ENCODE peak calls at places on chromosome 10, in nine cellular contexts. C is A673, Y is ovary, S is sigmoid colon, F is tibial artery, J is IMR-90, R is cardiac muscle cell, Q is stomach, G is PC-9. N is an unnamed sample.

GRCh38 chr10:97321032-97321806 is 2.1 kb downstream of the FRAT1 start:
- DNase-seq in C (no peak), Y (no peak), S (peak; percentile 73), F (peak; percentile 66), J (no peak), R (no peak), Q (no peak), G (no peak), N (no peak)

GRCh38 chr10:102643346-102644065 is 773 bp upstream of the TRIM8 start:
- DNase-seq in C (peak; percentile 80), Y (peak; percentile 63), S (peak; percentile 89), F (peak; percentile 67), J (peak; percentile 74), R (peak; percentile 88), Q (peak; percentile 65), G (peak; percentile 38), N (peak; percentile 91)

GRCh38 chr10:117734626-117735405 is 192.3 kb downstream of the EMX2 start:
- DNase-seq in C (no peak), Y (no peak), S (no peak), F (no peak), J (no peak), R (no peak), Q (no peak), G (no peak), N (no peak)

GRCh38 chr10:103445366-103445765 is 6.8 kb downstream of the CALHM2 start:
- DNase-seq in C (no peak), Y (no peak), S (no peak), F (no peak), J (no peak), R (no peak), Q (no peak), G (no peak), N (no peak)

GRCh38 chr10:79387974-79388850 is 40.9 kb downstream of the PPIF start:
- DNase-seq in C (no peak), Y (no peak), S (peak; percentile 64), F (no peak), J (no peak), R (no peak), Q (no peak), G (no peak), N (peak; percentile 52)

GRCh38 chr10:78253072-78253853 is 219.6 kb downstream of the RPS24 start:
- DNase-seq in C (no peak), Y (no peak), S (no peak), F (no peak), J (no peak), R (no peak), Q (no peak), G (no peak), N (no peak)

GRCh38 chr10:125004571-125005311 is 62.8 kb downstream of the ZRANB1 start:
- DNase-seq in C (no peak), Y (peak; percentile 8), S (peak; percentile 61), F (peak; percentile 16), J (no peak), R (no peak), Q (peak; percentile 17), G (no peak), N (peak; percentile 49)

GRCh38 chr10:11176746-11177145 is 159.1 kb downstream of the CELF2 start:
- DNase-seq in C (no peak), Y (no peak), S (no peak), F (no peak), J (no peak), R (no peak), Q (no peak), G (no peak), N (no peak)

GRCh38 chr10:114320249-114321116 is 81.4 kb downstream of the VWA2 start:
- DNase-seq in C (no peak), Y (peak; percentile 70), S (no peak), F (no peak), J (no peak), R (no peak), Q (peak; percentile 27), G (peak; percentile 94), N (no peak)

GRCh38 chr10:19817251-19818046 is 1.2 kb downstream of the PLXDC2 start:
- DNase-seq in C (peak; percentile 73), Y (peak; percentile 16), S (peak; percentile 72), F (peak; percentile 54), J (no peak), R (peak; percentile 46), Q (no peak), G (no peak), N (peak; percentile 80)

GRCh38 chr10:86711957-86712708 is 43.8 kb downstream of the LDB3 start:
- DNase-seq in C (peak; percentile 68), Y (peak; percentile 50), S (peak; percentile 80), F (peak; percentile 52), J (peak; percentile 25), R (peak; percentile 52), Q (no peak), G (peak; percentile 24), N (peak; percentile 83)

GRCh38 chr10:26675873-26676257 is 21.6 kb upstream of the PDSS1 start:
- DNase-seq in C (peak; percentile 90), Y (no peak), S (no peak), F (no peak), J (no peak), R (no peak), Q (no peak), G (no peak), N (no peak)

GRCh38 chr10:89115876-89116627 is 91.1 kb downstream of the CH25H start:
- DNase-seq in C (peak; percentile 44), Y (no peak), S (no peak), F (no peak), J (peak; percentile 58), R (peak; percentile 64), Q (no peak), G (no peak), N (no peak)

GRCh38 chr10:1782841-1783240 is 45.5 kb upstream of the ADARB2 start:
- DNase-seq in C (no peak), Y (no peak), S (no peak), F (no peak), J (no peak), R (no peak), Q (no peak), G (no peak), N (no peak)

GRCh38 chr10:50512214-50512595 is 111.6 kb downstream of the SGMS1 start:
- DNase-seq in C (no peak), Y (no peak), S (no peak), F (no peak), J (peak; percentile 55), R (peak; percentile 28), Q (no peak), G (no peak), N (no peak)

GRCh38 chr10:114825513-114826253 is 4.1 kb downstream of the FHIP2A start:
- DNase-seq in C (no peak), Y (no peak), S (no peak), F (no peak), J (peak; percentile 96), R (peak; percentile 69), Q (no peak), G (no peak), N (no peak)

GRCh38 chr10:12419279-12419847 is 70.0 kb downstream of the CAMK1D start:
- DNase-seq in C (peak; percentile 35), Y (no peak), S (peak; percentile 86), F (peak; percentile 83), J (peak; percentile 99), R (peak; percentile 90), Q (no peak), G (peak; percentile 18), N (no peak)

DNA sequence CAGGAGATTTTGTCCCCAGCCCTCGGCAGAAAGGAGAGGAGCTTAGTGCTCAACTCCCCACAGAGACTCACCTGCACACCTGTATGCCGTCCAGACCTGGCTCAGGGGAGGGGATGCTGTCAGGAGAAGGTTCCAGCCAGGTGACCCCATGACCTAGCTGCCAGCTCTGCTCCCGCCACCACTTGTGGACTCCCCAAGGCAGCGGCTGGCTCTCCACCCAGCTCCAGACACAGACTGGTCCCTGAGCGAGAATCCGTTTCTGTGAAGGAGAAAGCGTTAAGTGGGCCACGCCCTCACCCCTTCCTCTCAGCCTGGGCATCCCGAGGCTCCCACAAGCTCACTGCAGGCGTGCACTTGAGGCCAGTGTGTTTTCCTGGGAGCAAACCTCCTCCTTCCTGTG is 76.4 kb downstream of the RGS10 start:
- DNase-seq in C (no peak), Y (no peak), S (no peak), F (no peak), J (no peak), R (no peak), Q (no peak), G (no peak), N (no peak)
- H3K27me3 ChIP-seq in C (peaks cover 15% of the 10 kb centered on the region), Y (no peaks in the 10 kb centered on the region), S (no peaks in the 10 kb centered on the region), F (no peaks in the 10 kb centered on the region), J (peaks cover 20% of the 10 kb centered on the region), R (peaks cover 11% of the 10 kb centered on the region), Q (no peaks in the 10 kb centered on the region), G (no peaks in the 10 kb centered on the region), N (peaks cover 6% of the 10 kb centered on the region)

DNA sequence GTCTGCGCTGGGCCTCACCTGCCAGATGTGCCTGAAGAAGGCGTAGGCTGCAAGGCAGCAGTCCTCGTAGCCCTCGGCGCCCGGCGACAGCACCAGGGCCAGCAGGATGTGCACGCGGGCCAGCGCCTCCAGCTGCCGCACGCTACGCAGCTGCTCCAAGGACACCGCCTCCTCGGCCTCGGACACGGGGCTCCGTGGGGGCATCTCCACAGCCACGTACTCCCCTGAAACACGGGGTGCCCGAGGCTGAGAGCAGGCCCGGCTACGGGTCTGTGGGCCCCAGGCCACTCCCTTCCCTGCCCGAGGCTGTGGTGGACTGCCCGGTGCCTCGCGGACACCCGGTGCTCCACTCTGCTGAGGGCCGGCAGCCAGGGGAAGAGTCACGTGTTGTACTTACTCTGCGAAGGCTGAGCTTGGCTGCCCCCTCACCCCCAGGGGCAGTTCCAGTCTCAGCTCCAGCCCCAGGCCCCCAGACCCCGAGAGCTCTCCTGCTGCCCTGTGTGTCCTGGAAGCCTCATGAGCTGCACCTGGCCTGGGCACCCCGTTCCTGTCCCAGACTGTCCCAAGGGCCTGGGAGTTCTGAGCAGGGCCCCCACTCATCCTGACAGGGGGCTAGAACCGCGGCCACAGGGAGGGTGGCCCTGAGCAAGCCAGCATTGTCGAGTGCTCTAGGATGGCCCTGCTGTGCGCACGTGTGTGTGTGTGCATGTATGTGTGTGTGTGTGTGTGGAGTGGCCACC is 62.8 kb downstream of the CFAP46 start:
- DNase-seq in C (no peak), Y (peak; percentile 6), S (peak; percentile 57), F (no peak), J (no peak), R (no peak), Q (peak; percentile 24), G (no peak), N (peak; percentile 51)
- H3K27me3 ChIP-seq in C (peaks cover 61% of the 10 kb centered on the region), Y (no peaks in the 10 kb centered on the region), S (no peaks in the 10 kb centered on the region), F (peaks cover 62% of the 10 kb centered on the region), J (peaks cover 19% of the 10 kb centered on the region), R (no peaks in the 10 kb centered on the region), Q (peaks cover 60% of the 10 kb centered on the region), G (peaks cover 90% of the 10 kb centered on the region), N (peaks cover 65% of the 10 kb centered on the region)

DNA sequence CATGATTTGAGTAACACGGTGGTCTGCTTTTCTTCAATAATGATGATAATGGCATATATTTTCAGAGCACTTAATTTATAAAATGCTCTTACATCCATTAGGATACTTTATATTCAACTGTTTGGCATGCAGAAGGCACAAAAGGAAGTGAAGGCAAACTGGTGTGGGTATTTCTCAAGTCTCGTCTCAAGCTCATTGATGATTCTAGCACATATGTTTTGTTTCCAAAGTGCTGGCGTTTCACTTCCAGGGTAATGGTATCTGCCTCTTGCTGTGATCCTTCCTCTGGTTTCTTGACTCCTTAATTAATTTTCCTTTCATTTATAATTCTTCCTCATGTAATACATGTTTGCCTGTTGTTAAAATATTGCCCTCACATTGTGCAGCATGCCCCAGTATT is 171.0 kb downstream of the ZNF365 start:
- DNase-seq in C (no peak), Y (no peak), S (no peak), F (no peak), J (no peak), R (no peak), Q (no peak), G (no peak), N (no peak)
- H3K27me3 ChIP-seq in C (no peaks in the 10 kb centered on the region), Y (no peaks in the 10 kb centered on the region), S (no peaks in the 10 kb centered on the region), F (no peaks in the 10 kb centered on the region), J (peaks cover 11% of the 10 kb centered on the region), R (peaks cover 33% of the 10 kb centered on the region), Q (no peaks in the 10 kb centered on the region), G (no peaks in the 10 kb centered on the region), N (no peaks in the 10 kb centered on the region)

GRCh38 chr10:100817268-100817839 is 72.0 kb downstream of the PAX2 start:
- DNase-seq in C (no peak), Y (no peak), S (peak; percentile 10), F (no peak), J (no peak), R (no peak), Q (no peak), G (no peak), N (no peak)
- H3K27me3 ChIP-seq in C (peaks cover 86% of the 10 kb centered on the region), Y (no peaks in the 10 kb centered on the region), S (peaks cover 2% of the 10 kb centered on the region), F (peaks cover 71% of the 10 kb centered on the region), J (peaks cover 52% of the 10 kb centered on the region), R (peaks cover 66% of the 10 kb centered on the region), Q (peaks cover 95% of the 10 kb centered on the region), G (peaks cover 90% of the 10 kb centered on the region), N (peaks cover 93% of the 10 kb centered on the region)

N was measured in suprapubic skin.